ENCODE peak calls at places on chromosomes 4 and X, in nine cellular contexts. X is astrocyte; T is ovary; L is AG10803; C is activated CD4-positive, alpha-beta T cell treated with anti-CD3 and anti-CD28 coated beads, Interleukin-2, amount 50 U/mL, for 1 hour; N is RWPE1; P is SK-N-DZ; U is NCI-H1694; F is left ventricle myocardium inferior. A is an unnamed sample.

GRCh38 chr4:145557720-145558119 is 61.5 kb upstream of the MMAA start:
- DNase-seq in X (peak), T (peak), L (peak), C (peak), N (peak), P (peak), U (peak), F (peak), A (peak)

GRCh38 chrX:21374163-21374993 is at the start of gene CNKSR2:
- DNase-seq in X (no peak), T (peak), L (no peak), C (peak), N (no peak), P (peak), U (peak), F (peak), A (no peak)

GRCh38 chr4:182369211-182369610 is 126.0 kb downstream of the TENM3 start:
- DNase-seq in X (peak), T (no peak), L (peak), C (no peak), N (no peak), P (no peak), U (no peak), F (no peak), A (no peak)

GRCh38 chrX:106731590-106731989 is 5.1 kb downstream of the RNF128 start:
- DNase-seq in X (no peak), T (no peak), L (no peak), C (no peak), N (no peak), P (no peak), U (no peak), F (no peak), A (no peak)

GRCh38 chrX:134712272-134712671 is 54.0 kb upstream of the PLAC1 start:
- DNase-seq in X (no peak), T (no peak), L (no peak), C (no peak), N (no peak), P (no peak), U (no peak), F (no peak), A (no peak)

GRCh38 chr4:154329268-154329858 is 162.2 kb downstream of the DCHS2 start:
- DNase-seq in X (peak), T (peak), L (peak), C (no peak), N (no peak), P (peak), U (no peak), F (no peak), A (no peak)

GRCh38 chr4:76545161-76545884 is 110.3 kb downstream of the SHROOM3 start:
- DNase-seq in X (peak), T (no peak), L (peak), C (no peak), N (no peak), P (no peak), U (no peak), F (no peak), A (no peak)

GRCh38 chr4:184170996-184171395 is 46.7 kb downstream of the ENPP6 start:
- DNase-seq in X (peak), T (no peak), L (peak), C (no peak), N (no peak), P (peak), U (no peak), F (no peak), A (no peak)

GRCh38 chr4:95728145-95728544 is 111.7 kb upstream of the PDHA2 start:
- DNase-seq in X (peak), T (no peak), L (no peak), C (no peak), N (peak), P (no peak), U (no peak), F (no peak), A (no peak)

GRCh38 chrX:46637937-46638336 is 64.4 kb downstream of the CHST7 start:
- DNase-seq in X (peak), T (no peak), L (no peak), C (no peak), N (peak), P (peak), U (no peak), F (no peak), A (no peak)

GRCh38 chr4:39660045-39660444 is 21.4 kb upstream of the SMIM14 start:
- DNase-seq in X (no peak), T (no peak), L (peak), C (no peak), N (no peak), P (no peak), U (no peak), F (no peak), A (no peak)

GRCh38 chrX:46643636-46644035 is 70.1 kb downstream of the CHST7 start:
- DNase-seq in X (no peak), T (no peak), L (no peak), C (no peak), N (no peak), P (no peak), U (no peak), F (no peak), A (no peak)

GRCh38 chrX:2576793-2577192 is 76.0 kb upstream of the DHRSX start:
- DNase-seq in X (no peak), T (no peak), L (no peak), C (no peak), N (peak), P (no peak), U (no peak), F (no peak), A (no peak)

GRCh38 chrX:145563159-145563558 is 254.5 kb upstream of the SLITRK2 start:
- DNase-seq in X (no peak), T (no peak), L (no peak), C (no peak), N (no peak), P (no peak), U (no peak), F (no peak), A (no peak)

GRCh38 chrX:77446840-77447239 is 349 bp upstream of the FGF16 start:
- DNase-seq in X (no peak), T (peak), L (peak), C (no peak), N (no peak), P (no peak), U (no peak), F (no peak), A (no peak)

GRCh38 chr4:114093221-114093715 is 113.8 kb upstream of the ARSJ start:
- DNase-seq in X (no peak), T (no peak), L (no peak), C (no peak), N (no peak), P (no peak), U (no peak), F (no peak), A (no peak)

GRCh38 chr4:39526810-39527295 is 386 bp downstream of the UGDH start:
- DNase-seq in X (peak), T (no peak), L (no peak), C (peak), N (no peak), P (no peak), U (no peak), F (no peak), A (no peak)

GRCh38 chr4:52248836-52249235 is 197.7 kb downstream of the SPATA18 start:
- DNase-seq in X (no peak), T (no peak), L (no peak), C (no peak), N (peak), P (no peak), U (no peak), F (no peak), A (no peak)

GRCh38 chr4:52659722-52660261 is 691 bp upstream of the USP46 start:
- DNase-seq in X (no peak), T (peak), L (peak), C (peak), N (no peak), P (peak), U (no peak), F (peak), A (no peak)

GRCh38 chr4:38804654-38805295 is at the start of gene TLR1:
- DNase-seq in X (peak), T (no peak), L (peak), C (no peak), N (peak), P (peak), U (peak), F (no peak), A (no peak)

GRCh38 chr4:94877973-94878372 is 120.2 kb downstream of the BMPR1B start:
- DNase-seq in X (peak), T (no peak), L (peak), C (no peak), N (peak), P (no peak), U (no peak), F (no peak), A (no peak)

GRCh38 chr4:54567327-54567726 is 90.4 kb upstream of the KIT start:
- DNase-seq in X (no peak), T (no peak), L (no peak), C (no peak), N (no peak), P (no peak), U (no peak), F (no peak), A (no peak)

GRCh38 chr4:99383381-99383780 is 30.8 kb upstream of the ADH1C start:
- DNase-seq in X (no peak), T (no peak), L (peak), C (no peak), N (no peak), P (no peak), U (no peak), F (no peak), A (no peak)

GRCh38 chrX:107541244-107541643 is 87.1 kb upstream of the PRPS1 start:
- DNase-seq in X (peak), T (no peak), L (peak), C (no peak), N (no peak), P (no peak), U (no peak), F (no peak), A (no peak)

GRCh38 chr4:164410401-164410800 is 343.5 kb upstream of the SMIM31 start:
- DNase-seq in X (no peak), T (no peak), L (no peak), C (no peak), N (no peak), P (no peak), U (no peak), F (no peak), A (no peak)

GRCh38 chr4:124265701-124266100 is 446.8 kb downstream of the ANKRD50 start:
- DNase-seq in X (peak), T (no peak), L (no peak), C (no peak), N (no peak), P (no peak), U (no peak), F (no peak), A (no peak)

GRCh38 chr4:31408136-31408535 is 688.0 kb downstream of the PCDH7 start:
- DNase-seq in X (no peak), T (no peak), L (no peak), C (no peak), N (no peak), P (no peak), U (no peak), F (no peak), A (no peak)

GRCh38 chr4:41514765-41515481 is 23.0 kb upstream of the LIMCH1 start:
- DNase-seq in X (no peak), T (no peak), L (no peak), C (no peak), N (no peak), P (no peak), U (no peak), F (no peak), A (no peak)

GRCh38 chrX:111127038-111127437 is 31.0 kb downstream of the PAK3 start:
- DNase-seq in X (no peak), T (no peak), L (no peak), C (no peak), N (no peak), P (no peak), U (no peak), F (no peak), A (no peak)

GRCh38 chrX:150408561-150408960 is 45.4 kb downstream of the MAMLD1 start:
- DNase-seq in X (no peak), T (peak), L (no peak), C (no peak), N (no peak), P (no peak), U (no peak), F (no peak), A (no peak)

GRCh38 chrX:139112432-139112831 is 400.9 kb upstream of the FGF13 start:
- DNase-seq in X (peak), T (no peak), L (peak), C (no peak), N (no peak), P (no peak), U (no peak), F (no peak), A (no peak)

GRCh38 chrX:120857240-120857639 is 18.4 kb downstream of the CT47B1 start:
- DNase-seq in X (no peak), T (no peak), L (no peak), C (no peak), N (no peak), P (no peak), U (no peak), F (no peak), A (peak)

GRCh38 chrX:19888419-19888879 is 1.0 kb upstream of the SH3KBP1 start:
- DNase-seq in X (peak), T (no peak), L (peak), C (peak), N (peak), P (peak), U (peak), F (no peak), A (no peak)

GRCh38 chrX:427812-428725 is 41.4 kb upstream of the PPP2R3B start:
- DNase-seq in X (no peak), T (no peak), L (peak), C (no peak), N (no peak), P (no peak), U (no peak), F (no peak), A (no peak)

GRCh38 chrX:7088968-7089615 is 58.4 kb upstream of the STS start:
- DNase-seq in X (no peak), T (no peak), L (no peak), C (peak), N (no peak), P (peak), U (no peak), F (no peak), A (no peak)

GRCh38 chrX:150239946-150240642 is 123.0 kb upstream of the MAMLD1 start:
- DNase-seq in X (no peak), T (no peak), L (no peak), C (no peak), N (no peak), P (no peak), U (no peak), F (no peak), A (no peak)

GRCh38 chr4:86816463-86817107 is 32.6 kb downstream of the SLC10A6 start:
- DNase-seq in X (no peak), T (peak), L (peak), C (no peak), N (no peak), P (no peak), U (no peak), F (peak), A (no peak)

GRCh38 chrX:123424546-123424945 is 240.5 kb downstream of the GRIA3 start:
- DNase-seq in X (peak), T (no peak), L (peak), C (no peak), N (no peak), P (no peak), U (no peak), F (no peak), A (no peak)